ENCODE peak calls at places on chromosomes 4 and X, in nine cellular contexts. T is HCT116, D is PC-3, H is GM23248, X is hepatocyte, I is GM23338, N is neural progenitor cell, B is SK-N-SH, M is MM.1S. W is an unnamed sample.

GRCh38 chr4:107060388-107060787 is 24.3 kb upstream of the DKK2 start:
- DNase-seq in T (no peak), D (no peak), H (peak), X (no peak), I (no peak), N (no peak), B (no peak), M (no peak), W (no peak)

GRCh38 chr4:88188738-88189417 is 30.4 kb upstream of the ABCG2 start:
- DNase-seq in T (no peak), D (no peak), H (no peak), X (no peak), I (no peak), N (no peak), B (no peak), M (no peak), W (no peak)

GRCh38 chr4:54315561-54315960 is 86.5 kb downstream of the PDGFRA start:
- DNase-seq in T (no peak), D (no peak), H (no peak), X (no peak), I (no peak), N (no peak), B (no peak), M (peak), W (peak)

GRCh38 chr4:128862608-128863313 is 53.3 kb downstream of the JADE1 start:
- DNase-seq in T (no peak), D (no peak), H (no peak), X (no peak), I (no peak), N (peak), B (no peak), M (no peak), W (no peak)

GRCh38 chr4:105135746-105136145 is 10.9 kb upstream of the TET2 start:
- DNase-seq in T (no peak), D (no peak), H (no peak), X (no peak), I (peak), N (no peak), B (no peak), M (no peak), W (no peak)

GRCh38 chr4:87559090-87559837 is 30.1 kb upstream of the SPARCL1 start:
- DNase-seq in T (no peak), D (peak), H (no peak), X (no peak), I (peak), N (peak), B (peak), M (peak), W (peak)

GRCh38 chrX:149453911-149454820 is 50.9 kb downstream of the IDS start:
- DNase-seq in T (no peak), D (no peak), H (peak), X (no peak), I (no peak), N (no peak), B (no peak), M (no peak), W (no peak)

GRCh38 chr4:12724520-12724919 is 759.6 kb downstream of the RAB28 start:
- DNase-seq in T (no peak), D (peak), H (peak), X (peak), I (peak), N (peak), B (peak), M (peak), W (peak)

GRCh38 chr4:8303081-8303480 is 33.5 kb downstream of the HTRA3 start:
- DNase-seq in T (no peak), D (no peak), H (no peak), X (no peak), I (no peak), N (no peak), B (no peak), M (no peak), W (no peak)

GRCh38 chrX:16136080-16136479 is 12.7 kb downstream of the GRPR start:
- DNase-seq in T (no peak), D (no peak), H (peak), X (no peak), I (no peak), N (no peak), B (no peak), M (no peak), W (no peak)

GRCh38 chrX:151982217-151982616 is 7.7 kb upstream of the GABRE start:
- DNase-seq in T (no peak), D (peak), H (peak), X (peak), I (no peak), N (no peak), B (no peak), M (no peak), W (no peak)

GRCh38 chr4:42555828-42556227 is 101.1 kb downstream of the ATP8A1 start:
- DNase-seq in T (no peak), D (peak), H (peak), X (no peak), I (no peak), N (no peak), B (no peak), M (no peak), W (no peak)

GRCh38 chr4:128751354-128751753 is 58.1 kb upstream of the JADE1 start:
- DNase-seq in T (no peak), D (no peak), H (no peak), X (no peak), I (no peak), N (no peak), B (no peak), M (no peak), W (no peak)

GRCh38 chr4:40990202-40990898 is 224.0 kb downstream of the APBB2 start:
- DNase-seq in T (peak), D (peak), H (peak), X (no peak), I (no peak), N (no peak), B (no peak), M (no peak), W (no peak)

GRCh38 chrX:115650916-115651315 is 89.9 kb downstream of the PLS3 start:
- DNase-seq in T (peak), D (peak), H (peak), X (peak), I (peak), N (peak), B (peak), M (peak), W (peak)

DNA sequence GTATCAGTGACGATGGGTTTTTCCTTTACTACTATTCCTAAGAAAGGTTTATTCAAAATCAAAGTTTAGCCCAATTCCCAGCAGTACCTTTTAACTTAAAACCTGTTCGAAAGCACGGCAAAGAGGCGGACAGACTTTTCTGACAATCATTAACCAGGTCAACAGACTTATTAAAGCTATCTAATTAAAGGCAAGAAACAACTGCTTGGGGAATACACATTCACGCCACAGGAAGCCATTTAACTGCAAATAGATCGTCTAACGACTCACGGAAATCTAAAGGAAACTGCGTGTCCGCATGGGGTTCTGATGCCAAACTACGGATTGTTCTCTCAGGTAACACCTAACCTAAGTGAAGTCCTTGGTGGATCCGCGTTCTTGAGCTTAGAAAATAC is 660 bp upstream of the USP53 start:
- DNase-seq in T (no peak), D (no peak), H (peak), X (no peak), I (no peak), N (no peak), B (no peak), M (peak), W (peak)
- H2AFZ ChIP-seq in T (no peak), D (peak), H (peak), X (peak), I (no peak), N (peak), B (peak), M (peak), W (peak)

GRCh38 chr4:176499518-176499917 is 179.8 kb downstream of the SPCS3 start:
- DNase-seq in T (no peak), D (peak), H (peak), X (no peak), I (no peak), N (no peak), B (no peak), M (no peak), W (no peak)
- TF ChIP-seq EZH2phosphoT487 in T (no peak), D (no peak), H (no peak), X (no peak), I (no peak), N (no peak), B (no peak), M (no peak), W (no peak)

DNA sequence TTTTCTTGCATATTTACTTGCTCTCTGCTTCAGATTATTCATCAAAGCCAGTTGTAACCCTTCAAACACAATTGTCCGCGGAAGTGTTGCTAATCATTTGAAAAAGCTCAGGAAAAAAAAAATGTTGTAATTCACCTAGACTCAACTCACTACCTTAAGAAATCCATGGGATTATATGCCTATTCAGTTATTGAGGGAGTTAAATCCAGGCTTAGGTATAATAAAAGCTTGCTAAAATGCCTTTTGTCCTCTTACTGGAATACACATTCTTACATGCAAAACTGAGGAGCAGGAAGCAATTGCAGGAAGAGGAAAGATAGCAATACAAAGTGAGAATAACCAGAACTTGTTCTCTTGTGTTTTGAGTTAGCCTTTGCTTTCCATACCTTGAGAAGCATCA is 91.4 kb upstream of the FAM241A start:
- DNase-seq in T (no peak), D (no peak), H (no peak), X (no peak), I (no peak), N (no peak), B (no peak), M (no peak), W (no peak)
- H2AFZ ChIP-seq in T (no peak), D (no peak), H (no peak), X (peak), I (peak), N (no peak), B (no peak), M (no peak), W (no peak)

GRCh38 chrX:19545651-19546050 is 30.3 kb upstream of the MAP3K15 start:
- DNase-seq in T (no peak), D (peak), H (no peak), X (no peak), I (no peak), N (no peak), B (no peak), M (no peak), W (no peak)

GRCh38 chrX:19543951-19544359 is 28.6 kb upstream of the MAP3K15 start:
- DNase-seq in T (no peak), D (no peak), H (no peak), X (no peak), I (no peak), N (no peak), B (no peak), M (no peak), W (no peak)

GRCh38 chrX:19543020-19543715 is 27.9 kb upstream of the MAP3K15 start:
- DNase-seq in T (no peak), D (no peak), H (no peak), X (no peak), I (no peak), N (no peak), B (no peak), M (no peak), W (no peak)

GRCh38 chrX:19541931-19542330 is 26.6 kb upstream of the MAP3K15 start:
- DNase-seq in T (no peak), D (no peak), H (no peak), X (no peak), I (no peak), N (no peak), B (no peak), M (no peak), W (no peak)

DNA sequence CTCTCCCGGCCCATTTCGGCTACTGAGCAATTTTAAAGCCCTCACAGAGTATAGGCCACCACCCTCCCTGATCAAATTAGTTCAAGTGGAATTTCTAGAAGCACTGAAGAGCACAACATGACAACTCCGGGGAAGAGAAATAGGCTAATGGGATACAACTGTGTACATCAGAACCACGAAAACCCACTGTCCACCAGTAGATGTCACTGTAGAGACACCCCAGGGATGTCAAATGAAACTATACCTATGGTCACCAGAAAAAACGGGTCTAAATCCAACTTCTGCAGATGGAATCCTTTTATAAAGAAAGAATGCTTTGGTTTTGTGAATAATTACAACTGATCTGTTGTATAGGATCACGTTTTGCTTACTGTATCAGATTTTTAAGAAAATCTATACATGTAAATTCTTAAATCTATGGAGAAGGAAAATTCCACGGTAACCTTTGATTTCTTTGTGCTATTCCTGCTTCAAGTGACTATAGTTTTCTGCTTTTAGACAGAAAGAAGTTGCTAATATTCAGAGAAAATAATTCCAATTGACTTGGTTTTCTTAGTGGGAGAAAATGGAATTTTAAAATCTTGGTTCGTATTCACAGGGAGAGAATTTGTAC is 29.5 kb upstream of the MAP3K15 start:
- DNase-seq in T (peak), D (peak), H (peak), X (peak), I (peak), N (peak), B (peak), M (peak), W (peak)
- TF ChIP-seq EZH2phosphoT487 in T (no peak), D (no peak), H (no peak), X (no peak), I (no peak), N (no peak), B (no peak), M (no peak), W (no peak)

DNA sequence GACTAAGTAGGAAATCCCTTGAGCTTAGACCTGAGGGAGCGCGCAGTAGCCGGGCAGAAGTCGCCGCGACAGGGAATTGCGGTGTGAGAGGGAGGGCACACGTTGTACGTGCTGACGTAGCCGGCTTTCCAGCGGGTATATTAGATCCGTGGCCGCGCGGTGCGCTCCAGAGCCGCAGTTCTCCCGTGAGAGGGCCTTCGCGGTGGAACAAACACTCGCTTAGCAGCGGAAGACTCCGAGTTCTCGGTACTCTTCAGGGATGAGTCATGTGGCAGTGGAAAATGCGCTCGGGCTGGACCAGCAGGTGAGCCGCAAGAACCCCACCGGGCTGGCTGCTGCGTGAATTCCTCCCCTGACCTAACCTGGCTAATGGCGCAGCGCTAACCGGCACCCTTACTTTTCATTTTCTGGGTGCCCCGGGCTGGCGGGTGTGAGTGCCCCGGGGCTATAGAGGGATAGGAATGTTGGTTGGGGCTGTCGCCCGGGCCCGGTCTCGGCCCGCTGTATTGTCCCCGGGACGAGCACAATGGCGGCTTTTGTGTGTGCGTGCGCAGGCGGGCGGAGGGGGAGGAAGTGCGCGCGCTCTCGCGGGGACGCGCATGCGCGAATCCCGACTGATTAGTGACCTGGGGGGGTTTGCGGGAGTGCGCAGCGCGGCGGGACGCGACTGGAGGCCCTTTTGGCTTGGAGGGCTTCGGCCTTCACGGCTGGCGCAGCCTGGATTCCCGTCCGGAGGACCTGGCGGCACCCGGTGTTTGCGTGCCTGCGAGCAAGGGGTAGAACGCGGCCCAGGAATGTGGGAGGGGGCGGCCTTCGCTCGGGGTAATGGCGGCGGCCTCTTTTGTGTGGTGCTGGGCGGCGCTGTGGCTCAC is at the start of gene DDX3X:
- DNase-seq in T (peak), D (peak), H (peak), X (peak), I (peak), N (peak), B (peak), M (peak), W (peak)
- H2AFZ ChIP-seq in T (no peak), D (peak), H (peak), X (peak), I (no peak), N (peak), B (peak), M (peak), W (peak)

GRCh38 chrX:41946973-41947612 is 23.7 kb upstream of the CASK start:
- DNase-seq in T (no peak), D (peak), H (no peak), X (no peak), I (peak), N (peak), B (no peak), M (no peak), W (no peak)
- TF ChIP-seq EZH2phosphoT487 in T (no peak), D (no peak), H (no peak), X (no peak), I (no peak), N (no peak), B (no peak), M (no peak), W (no peak)

GRCh38 chrX:70226048-70226447 is 8.4 kb upstream of the AWAT1 start:
- DNase-seq in T (no peak), D (no peak), H (no peak), X (no peak), I (no peak), N (no peak), B (no peak), M (no peak), W (no peak)

GRCh38 chrX:70219938-70220764 is 14.3 kb upstream of the AWAT1 start:
- DNase-seq in T (peak), D (peak), H (peak), X (peak), I (no peak), N (no peak), B (no peak), M (no peak), W (no peak)
- H2AFZ ChIP-seq in T (peak), D (peak), H (no peak), X (no peak), I (no peak), N (no peak), B (no peak), M (no peak), W (no peak)

GRCh38 chr4:98997176-98997575 is 1.7 kb downstream of the METAP1 start:
- DNase-seq in T (no peak), D (no peak), H (no peak), X (no peak), I (no peak), N (no peak), B (no peak), M (no peak), W (no peak)

GRCh38 chr4:98995183-98996055 is at the start of gene METAP1:
- DNase-seq in T (peak), D (peak), H (peak), X (peak), I (peak), N (peak), B (peak), M (peak), W (peak)

GRCh38 chr4:98996056-98996941 is 778 bp downstream of the METAP1 start:
- DNase-seq in T (no peak), D (peak), H (peak), X (peak), I (peak), N (peak), B (peak), M (peak), W (peak)

GRCh38 chr4:98994474-98995182 is 893 bp upstream of the METAP1 start:
- DNase-seq in T (no peak), D (no peak), H (peak), X (no peak), I (no peak), N (peak), B (no peak), M (no peak), W (no peak)

GRCh38 chr4:98993419-98994071 is 2.0 kb upstream of the METAP1 start:
- DNase-seq in T (no peak), D (no peak), H (no peak), X (no peak), I (no peak), N (no peak), B (no peak), M (no peak), W (no peak)
- TF ChIP-seq EZH2phosphoT487 in T (no peak), D (no peak), H (no peak), X (no peak), I (no peak), N (no peak), B (no peak), M (no peak), W (no peak)

GRCh38 chr4:21307709-21308108 is 607.5 kb downstream of the PACRGL start:
- DNase-seq in T (no peak), D (no peak), H (no peak), X (no peak), I (peak), N (no peak), B (no peak), M (no peak), W (no peak)

GRCh38 chr4:21304061-21304541 is 603.8 kb downstream of the PACRGL start:
- DNase-seq in T (no peak), D (no peak), H (peak), X (peak), I (peak), N (peak), B (peak), M (no peak), W (no peak)
- H2AFZ ChIP-seq in T (no peak), D (no peak), H (no peak), X (peak), I (peak), N (peak), B (no peak), M (no peak), W (no peak)